ENCODE peak calls at places on chromosome 20, in six cellular contexts. K, A, B, Y, R and S are unnamed samples.

GRCh38 chr20:55584307-55584706 is 421.0 kb downstream of the CBLN4 start:
- DNase-seq in K (no peak), A (no peak), B (no peak), Y (no peak), R (no peak), S (no peak)

GRCh38 chr20:45322952-45323383 is 14.9 kb upstream of the MATN4 start:
- DNase-seq in K (no peak), A (peak), B (peak), Y (peak), R (peak), S (peak)

GRCh38 chr20:63626424-63627128 is at the start of gene GMEB2:
- DNase-seq in K (peak), A (peak), B (peak), Y (peak), R (peak), S (peak)

GRCh38 chr20:5445611-5446010 is 128.9 kb upstream of the PROKR2 start:
- DNase-seq in K (no peak), A (no peak), B (no peak), Y (no peak), R (no peak), S (no peak)

GRCh38 chr20:50221501-50222323 is 31.1 kb downstream of the CEBPB start:
- DNase-seq in K (no peak), A (no peak), B (peak), Y (peak), R (no peak), S (peak)

GRCh38 chr20:63322146-63322922 is 29.3 kb downstream of the COL20A1 start:
- DNase-seq in K (no peak), A (no peak), B (peak), Y (peak), R (peak), S (no peak)

GRCh38 chr20:53993310-53993709 is 77.1 kb downstream of the BCAS1 start:
- DNase-seq in K (no peak), A (no peak), B (no peak), Y (no peak), R (no peak), S (no peak)

GRCh38 chr20:54346269-54346668 is 129.1 kb upstream of the DOK5 start:
- DNase-seq in K (no peak), A (no peak), B (no peak), Y (no peak), R (no peak), S (no peak)

GRCh38 chr20:17963114-17963897 is 5.3 kb downstream of the SNX5 start:
- DNase-seq in K (no peak), A (no peak), B (no peak), Y (no peak), R (no peak), S (no peak)
- H3K4me3 ChIP-seq in K (no peak), A (no peak), B (no peak), Y (no peak), R (peak), S (no peak)

GRCh38 chr20:23917024-23917725 is 37.6 kb upstream of the CST5 start:
- DNase-seq in K (no peak), A (no peak), B (no peak), Y (no peak), R (no peak), S (no peak)
- TF ChIP-seq CTCF in K (no peak), A (no peak), B (no peak), Y (no peak), R (no peak), S (no peak)

GRCh38 chr20:10375191-10375590 is 58.8 kb downstream of the MKKS start:
- DNase-seq in K (no peak), A (no peak), B (no peak), Y (no peak), R (no peak), S (no peak)

GRCh38 chr20:10381477-10381876 is 52.5 kb downstream of the MKKS start:
- DNase-seq in K (no peak), A (no peak), B (no peak), Y (no peak), R (no peak), S (no peak)

GRCh38 chr20:10374036-10374435 is 60.0 kb downstream of the MKKS start:
- DNase-seq in K (no peak), A (no peak), B (no peak), Y (no peak), R (no peak), S (no peak)

GRCh38 chr20:10376271-10377075 is 57.5 kb downstream of the MKKS start:
- DNase-seq in K (no peak), A (no peak), B (no peak), Y (no peak), R (no peak), S (no peak)

DNA sequence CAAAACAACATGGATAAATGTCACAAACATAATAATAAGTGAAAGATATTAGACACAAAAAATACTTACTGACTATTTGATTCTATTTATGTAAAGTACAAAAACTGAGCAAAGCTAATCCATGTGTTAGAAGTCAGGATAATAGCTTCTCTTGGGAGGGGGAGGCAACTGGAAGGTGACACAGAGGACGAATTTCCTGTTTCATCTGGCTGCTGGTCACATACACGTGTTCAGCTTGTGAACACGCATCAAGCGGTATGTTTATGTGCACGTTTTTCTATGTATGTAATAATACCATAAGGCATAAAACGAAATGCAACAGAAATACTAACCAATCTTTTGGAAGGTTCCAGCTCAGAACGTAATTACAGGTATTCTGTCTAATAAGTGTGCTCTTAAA is 54.3 kb downstream of the MKKS start:
- DNase-seq in K (no peak), A (no peak), B (no peak), Y (no peak), R (no peak), S (no peak)
- H3K4me3 ChIP-seq in K (no peak), A (no peak), B (no peak), Y (no peak), R (no peak), S (no peak)

DNA sequence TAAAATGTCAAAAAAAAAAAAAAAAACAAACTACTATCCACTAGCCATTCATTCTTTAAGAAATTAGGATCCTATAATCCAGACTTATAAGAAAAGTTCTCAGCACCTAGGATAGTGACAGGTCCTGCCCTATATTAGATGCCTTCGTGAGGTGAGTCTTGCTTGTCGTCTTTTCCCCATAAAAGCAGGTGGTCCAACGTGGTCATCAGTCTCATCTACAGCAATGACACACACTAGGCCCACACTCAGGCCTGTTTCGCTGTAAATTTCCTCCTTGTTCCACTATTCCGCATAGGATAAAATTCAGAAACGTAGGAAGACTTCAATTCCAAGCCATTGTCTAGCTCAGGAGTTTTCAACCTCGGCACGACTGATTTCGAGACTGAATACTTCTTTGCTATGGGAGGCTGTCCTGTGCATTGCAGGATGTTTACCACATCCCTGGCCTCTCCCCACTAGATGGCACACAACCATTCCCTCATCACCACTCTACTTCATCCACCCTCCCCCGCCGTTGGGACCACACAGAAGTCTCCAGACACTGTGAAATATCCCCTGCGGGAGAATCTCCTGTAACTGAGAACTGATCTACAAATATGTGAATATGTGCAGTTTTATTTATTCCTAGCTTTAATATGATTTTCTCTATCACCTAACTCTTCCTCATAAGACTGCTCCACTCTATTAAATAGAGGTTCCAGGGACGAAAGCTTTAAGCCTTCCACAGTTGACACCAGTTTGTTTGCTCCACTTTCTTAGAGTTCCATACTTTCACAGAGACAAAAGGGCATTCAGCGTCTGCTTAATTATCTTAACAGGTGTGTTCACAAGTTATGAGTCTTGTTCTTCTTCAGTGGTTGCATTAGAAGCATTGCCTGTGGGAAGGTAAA is 346.3 kb downstream of the BMP2 start:
- DNase-seq in K (peak), A (peak), B (no peak), Y (no peak), R (no peak), S (no peak)
- TF ChIP-seq CTCF in K (peak), A (peak), B (no peak), Y (no peak), R (peak), S (peak)

DNA sequence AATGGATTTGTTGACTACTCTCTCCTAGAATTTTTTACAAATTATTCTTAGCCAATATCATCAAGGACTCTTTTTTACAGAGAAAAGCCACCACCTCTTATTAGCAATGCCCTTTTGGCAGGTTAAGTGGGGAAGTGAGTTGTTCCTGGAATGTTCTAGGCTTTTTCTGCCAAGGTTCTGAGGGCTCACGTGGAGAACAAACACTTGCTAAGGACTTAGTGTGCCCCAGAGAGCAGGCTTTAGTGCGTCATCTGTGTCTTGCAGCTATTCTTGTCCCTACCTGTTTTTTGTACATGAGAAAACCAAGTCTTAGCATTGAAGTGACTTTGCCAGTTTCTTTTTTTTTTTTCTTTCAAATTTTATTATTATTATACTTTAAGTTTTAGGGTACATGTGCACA is 33.5 kb downstream of the CFAP61 start:
- DNase-seq in K (no peak), A (no peak), B (peak), Y (no peak), R (peak), S (no peak)
- H3K4me3 ChIP-seq in K (no peak), A (no peak), B (no peak), Y (no peak), R (peak), S (no peak)

GRCh38 chr20:37201827-37202162 is 22.4 kb upstream of the MROH8 start:
- DNase-seq in K (no peak), A (no peak), B (no peak), Y (no peak), R (no peak), S (no peak)

GRCh38 chr20:37200376-37200775 is 21.0 kb upstream of the MROH8 start:
- DNase-seq in K (no peak), A (no peak), B (no peak), Y (no peak), R (no peak), S (no peak)

GRCh38 chr20:37204056-37204455 is 24.7 kb upstream of the MROH8 start:
- DNase-seq in K (no peak), A (no peak), B (no peak), Y (no peak), R (no peak), S (no peak)

GRCh38 chr20:37200926-37201826 is 21.8 kb upstream of the MROH8 start:
- DNase-seq in K (no peak), A (no peak), B (no peak), Y (no peak), R (no peak), S (no peak)

GRCh38 chr20:37202267-37202943 is 23.1 kb upstream of the MROH8 start:
- DNase-seq in K (peak), A (peak), B (no peak), Y (no peak), R (no peak), S (no peak)
- TF ChIP-seq CTCF in K (peak), A (peak), B (peak), Y (peak), R (peak), S (peak)